ENCODE peak calls at places on chromosome 5, in six cellular contexts. W, E, C, O, I and A are unnamed samples.

GRCh38 chr5:81393783-81394718 is at the start of gene ACOT12:
- DNase-seq in E (no peak), I (no peak), O (peak), C (no peak), W (no peak), A (no peak)

GRCh38 chr5:179777909-179778308 is 15.9 kb upstream of the LTC4S start:
- DNase-seq in O (no peak), I (no peak), W (peak), C (no peak), E (no peak), A (no peak)

GRCh38 chr5:68264024-68264956 is 48.7 kb downstream of the PIK3R1 start:
- DNase-seq in I (no peak), O (no peak), C (no peak), W (no peak), E (no peak), A (no peak)

GRCh38 chr5:87195104-87195581 is 72.5 kb upstream of the RASA1 start:
- DNase-seq in I (no peak), W (peak), E (no peak), O (peak), C (no peak), A (no peak)

GRCh38 chr5:78591227-78591626 is 57.3 kb downstream of the LHFPL2 start:
- DNase-seq in I (no peak), O (peak), E (no peak), W (peak), C (no peak), A (no peak)

GRCh38 chr5:3353561-3353960 is 242.1 kb upstream of the IRX1 start:
- DNase-seq in E (no peak), O (no peak), W (no peak), I (no peak), C (no peak), A (no peak)

GRCh38 chr5:28766565-28767158 is 1728.3 kb upstream of the CDH9 start:
- DNase-seq in O (peak), W (peak), E (no peak), I (no peak), C (no peak), A (no peak)

GRCh38 chr5:173704615-173705511 is 88.4 kb upstream of the BOD1 start:
- DNase-seq in I (no peak), C (no peak), E (no peak), W (no peak), O (no peak), A (no peak)

GRCh38 chr5:175894251-175894650 is 22.9 kb downstream of the CPLX2 start:
- DNase-seq in O (no peak), C (no peak), W (no peak), I (no peak), E (no peak), A (no peak)

GRCh38 chr5:61649231-61649630 is 317.2 kb downstream of the ZSWIM6 start:
- DNase-seq in C (no peak), O (no peak), W (no peak), I (no peak), E (no peak), A (no peak)

GRCh38 chr5:136802382-136802781 is 437.0 kb upstream of the TRPC7 start:
- DNase-seq in I (peak), W (peak), O (peak), E (no peak), C (no peak), A (no peak)

GRCh38 chr5:115168829-115169391 is 798 bp downstream of the TRIM36 start:
- DNase-seq in W (peak), C (no peak), I (peak), E (no peak), O (peak), A (no peak)

GRCh38 chr5:76626738-76627137 is 3.5 kb upstream of the F2RL2 start:
- DNase-seq in O (no peak), I (no peak), E (no peak), W (peak), C (no peak), A (peak)

GRCh38 chr5:179620293-179620692 is 3.2 kb downstream of the HNRNPH1 start:
- DNase-seq in E (no peak), O (no peak), C (no peak), W (peak), I (no peak), A (no peak)

GRCh38 chr5:81740758-81741157 is 10.1 kb downstream of the SSBP2 start:
- DNase-seq in O (no peak), C (no peak), I (no peak), W (no peak), E (no peak), A (no peak)

GRCh38 chr5:56658972-56659371 is 156.4 kb upstream of the MAP3K1 start:
- DNase-seq in I (no peak), O (peak), C (no peak), E (no peak), W (no peak), A (no peak)

GRCh38 chr5:135379052-135379654 is 19.9 kb downstream of the MACROH2A1 start:
- DNase-seq in O (peak), E (no peak), C (no peak), W (no peak), I (no peak), A (no peak)

GRCh38 chr5:173454381-173454763 is 126.2 kb upstream of the STC2 start:
- DNase-seq in W (peak), I (no peak), C (no peak), O (peak), E (no peak), A (no peak)

GRCh38 chr5:135242021-135242480 is 157.0 kb downstream of the MACROH2A1 start:
- DNase-seq in I (no peak), E (no peak), W (no peak), C (no peak), O (peak), A (no peak)

GRCh38 chr5:168578006-168578405 is 1.2 kb downstream of the PANK3 start:
- DNase-seq in C (no peak), O (peak), I (no peak), W (peak), E (no peak), A (peak)

GRCh38 chr5:170293273-170293672 is 4.3 kb downstream of the LCP2 start:
- DNase-seq in C (peak), I (no peak), E (no peak), O (no peak), W (peak), A (peak)

GRCh38 chr5:146906803-146907202 is 28.2 kb upstream of the PPP2R2B start:
- DNase-seq in C (no peak), O (peak), W (peak), E (no peak), I (no peak), A (no peak)

GRCh38 chr5:144156767-144157171 is 13.7 kb downstream of the YIPF5 start:
- DNase-seq in I (no peak), W (no peak), E (no peak), C (no peak), O (peak), A (no peak)

GRCh38 chr5:125306741-125307140 is 560.3 kb upstream of the ZNF608 start:
- DNase-seq in C (no peak), E (no peak), O (no peak), W (no peak), I (no peak), A (no peak)

GRCh38 chr5:65066787-65067506 is 298.2 kb downstream of the CWC27 start:
- DNase-seq in I (no peak), C (no peak), E (no peak), W (no peak), O (no peak), A (no peak)

GRCh38 chr5:113330533-113331200 is 104.1 kb downstream of the TSSK1B start:
- DNase-seq in E (peak), C (no peak), O (peak), I (no peak), W (peak), A (peak)

GRCh38 chr5:154646841-154647759 is 108.1 kb upstream of the LARP1 start:
- DNase-seq in C (peak), W (no peak), E (peak), I (no peak), O (peak), A (peak)

GRCh38 chr5:181217805-181218065 is 5.3 kb upstream of the TRIM41 start:
- DNase-seq in W (no peak), C (no peak), E (no peak), I (no peak), O (no peak), A (peak)

GRCh38 chr5:147567917-147568598 is 58.2 kb upstream of the DPYSL3 start:
- DNase-seq in O (peak), I (no peak), C (no peak), W (no peak), E (no peak), A (no peak)

GRCh38 chr5:130724658-130725057 is 440.4 kb downstream of the HINT1 start:
- DNase-seq in W (no peak), E (no peak), C (no peak), O (peak), I (no peak), A (no peak)

GRCh38 chr5:132485641-132486317 is 4.8 kb downstream of the IRF1 start:
- DNase-seq in E (no peak), I (no peak), C (no peak), O (no peak), W (no peak), A (peak)

GRCh38 chr5:79962580-79963222 is 28.4 kb downstream of the MTX3 start:
- DNase-seq in W (no peak), C (no peak), I (no peak), E (no peak), O (peak), A (no peak)

GRCh38 chr5:308672-309271 is 12.7 kb upstream of the AHRR start:
- DNase-seq in W (no peak), C (no peak), E (no peak), O (peak), I (no peak), A (no peak)

GRCh38 chr5:168165977-168166376 is 125.5 kb upstream of the WWC1 start:
- DNase-seq in C (no peak), O (no peak), E (no peak), W (no peak), I (no peak), A (no peak)